ENCODE peak calls at places on chromosomes 12 and 14, in seven cellular contexts. One of them, this sample, is unnamed.

GRCh38 chr14:105528859-105529505 is 2.6 kb downstream of the TMEM121 start:
- DNase-seq in CD8-positive, alpha-beta memory T cell: no peak
- DNase-seq in NCI-H460: no peak
- DNase-seq in effector CD4-positive, alpha-beta T cell: no peak
- DNase-seq in A549: no peak
- DNase-seq in mesenchymal stem cell: no peak
- DNase-seq in nephron progenitor cell: no peak
- DNase-seq in this sample: no peak

GRCh38 chr12:24798335-24798734 is 150.6 kb downstream of the BCAT1 start:
- DNase-seq in nephron progenitor cell: no peak
- DNase-seq in CD8-positive, alpha-beta memory T cell: no peak
- DNase-seq in NCI-H460: no peak
- DNase-seq in A549: no peak
- DNase-seq in mesenchymal stem cell: no peak
- DNase-seq in effector CD4-positive, alpha-beta T cell: no peak
- DNase-seq in this sample: no peak

GRCh38 chr12:114913871-114914801 is 230.2 kb upstream of the TBX3 start:
- DNase-seq in A549: peak
- DNase-seq in nephron progenitor cell: peak
- DNase-seq in mesenchymal stem cell: peak
- DNase-seq in CD8-positive, alpha-beta memory T cell: no peak
- DNase-seq in NCI-H460: no peak
- DNase-seq in effector CD4-positive, alpha-beta T cell: no peak
- DNase-seq in this sample: no peak

GRCh38 chr14:85093631-85094330 is 436.2 kb upstream of the FLRT2 start:
- DNase-seq in mesenchymal stem cell: peak
- DNase-seq in A549: no peak
- DNase-seq in effector CD4-positive, alpha-beta T cell: no peak
- DNase-seq in NCI-H460: no peak
- DNase-seq in nephron progenitor cell: no peak
- DNase-seq in CD8-positive, alpha-beta memory T cell: no peak
- DNase-seq in this sample: no peak

GRCh38 chr14:100824946-100825690 is 800 bp upstream of the MEG3 start:
- DNase-seq in CD8-positive, alpha-beta memory T cell: no peak
- DNase-seq in A549: no peak
- DNase-seq in effector CD4-positive, alpha-beta T cell: no peak
- DNase-seq in NCI-H460: no peak
- DNase-seq in mesenchymal stem cell: no peak
- DNase-seq in nephron progenitor cell: no peak
- DNase-seq in this sample: no peak

GRCh38 chr14:97584528-97584927 is 787.3 kb downstream of the VRK1 start:
- DNase-seq in A549: no peak
- DNase-seq in NCI-H460: no peak
- DNase-seq in nephron progenitor cell: no peak
- DNase-seq in effector CD4-positive, alpha-beta T cell: no peak
- DNase-seq in CD8-positive, alpha-beta memory T cell: no peak
- DNase-seq in mesenchymal stem cell: no peak
- DNase-seq in this sample: peak

GRCh38 chr12:23757541-23757962 is 191.9 kb downstream of the SOX5 start:
- DNase-seq in mesenchymal stem cell: no peak
- DNase-seq in nephron progenitor cell: no peak
- DNase-seq in CD8-positive, alpha-beta memory T cell: no peak
- DNase-seq in NCI-H460: no peak
- DNase-seq in effector CD4-positive, alpha-beta T cell: no peak
- DNase-seq in A549: no peak
- DNase-seq in this sample: no peak

GRCh38 chr12:49750027-49750977 is 8.9 kb downstream of the TMBIM6 start:
- DNase-seq in effector CD4-positive, alpha-beta T cell: no peak
- DNase-seq in A549: peak
- DNase-seq in mesenchymal stem cell: peak
- DNase-seq in CD8-positive, alpha-beta memory T cell: no peak
- DNase-seq in nephron progenitor cell: no peak
- DNase-seq in NCI-H460: peak
- DNase-seq in this sample: no peak

GRCh38 chr12:14460212-14460841 is 94.8 kb downstream of the ATF7IP start:
- DNase-seq in nephron progenitor cell: no peak
- DNase-seq in CD8-positive, alpha-beta memory T cell: no peak
- DNase-seq in NCI-H460: no peak
- DNase-seq in effector CD4-positive, alpha-beta T cell: no peak
- DNase-seq in A549: no peak
- DNase-seq in mesenchymal stem cell: no peak
- DNase-seq in this sample: no peak

GRCh38 chr14:59213368-59214315 is 25.2 kb downstream of the DAAM1 start:
- DNase-seq in A549: no peak
- DNase-seq in NCI-H460: no peak
- DNase-seq in effector CD4-positive, alpha-beta T cell: no peak
- DNase-seq in mesenchymal stem cell: peak
- DNase-seq in CD8-positive, alpha-beta memory T cell: no peak
- DNase-seq in nephron progenitor cell: no peak
- DNase-seq in this sample: no peak

GRCh38 chr12:132479938-132480619 is 9.9 kb upstream of the FBRSL1 start:
- DNase-seq in A549: no peak
- DNase-seq in nephron progenitor cell: no peak
- DNase-seq in CD8-positive, alpha-beta memory T cell: no peak
- DNase-seq in effector CD4-positive, alpha-beta T cell: no peak
- DNase-seq in mesenchymal stem cell: no peak
- DNase-seq in NCI-H460: no peak
- DNase-seq in this sample: no peak

This sample was measured in WTC11.